ENCODE peak calls at places on chromosomes 6 and 20, in nine cellular contexts. One of them, this sample, is unnamed.

GRCh38 chr20:56928007-56928406 is 298.9 kb downstream of the TFAP2C start:
- DNase-seq in IMR-90: no peak
- DNase-seq in adrenal gland: no peak
- DNase-seq in GM06990: no peak
- DNase-seq in psoas muscle: no peak
- DNase-seq in esophagus squamous epithelium: no peak
- DNase-seq in heart left ventricle: no peak
- DNase-seq in lower lobe of right lung: no peak
- DNase-seq in uterus: no peak
- DNase-seq in this sample: no peak

GRCh38 chr6:138403324-138403800 is 661 bp upstream of the HEBP2 start:
- DNase-seq in IMR-90: no peak
- DNase-seq in adrenal gland: peak; percentile 39
- DNase-seq in GM06990: peak; percentile 51
- DNase-seq in psoas muscle: peak; percentile 57
- DNase-seq in esophagus squamous epithelium: no peak
- DNase-seq in heart left ventricle: peak; percentile 62
- DNase-seq in lower lobe of right lung: peak; percentile 65
- DNase-seq in uterus: peak; percentile 30
- DNase-seq in this sample: peak; percentile 29

GRCh38 chr6:56944651-56945050 is 10.3 kb upstream of the BEND6 start:
- DNase-seq in IMR-90: no peak
- DNase-seq in adrenal gland: no peak
- DNase-seq in GM06990: no peak
- DNase-seq in psoas muscle: no peak
- DNase-seq in esophagus squamous epithelium: no peak
- DNase-seq in heart left ventricle: no peak
- DNase-seq in lower lobe of right lung: no peak
- DNase-seq in uterus: no peak
- DNase-seq in this sample: no peak

GRCh38 chr6:167493961-167494697 is 169.2 kb downstream of the TTLL2 start:
- DNase-seq in IMR-90: no peak
- DNase-seq in adrenal gland: no peak
- DNase-seq in GM06990: no peak
- DNase-seq in psoas muscle: peak; percentile 41
- DNase-seq in esophagus squamous epithelium: no peak
- DNase-seq in heart left ventricle: peak; percentile 63
- DNase-seq in lower lobe of right lung: no peak
- DNase-seq in uterus: peak; percentile 54
- DNase-seq in this sample: no peak

GRCh38 chr20:47758517-47759450 is 26.5 kb downstream of the SULF2 start:
- DNase-seq in IMR-90: no peak
- DNase-seq in adrenal gland: no peak
- DNase-seq in GM06990: no peak
- DNase-seq in psoas muscle: no peak
- DNase-seq in esophagus squamous epithelium: no peak
- DNase-seq in heart left ventricle: no peak
- DNase-seq in lower lobe of right lung: no peak
- DNase-seq in uterus: no peak
- DNase-seq in this sample: no peak

GRCh38 chr20:4973330-4974097 is 27.8 kb downstream of the SLC23A2 start:
- DNase-seq in IMR-90: peak; percentile 90
- DNase-seq in adrenal gland: peak; percentile 96
- DNase-seq in GM06990: peak; percentile 80
- DNase-seq in psoas muscle: peak; percentile 47
- DNase-seq in esophagus squamous epithelium: no peak
- DNase-seq in heart left ventricle: no peak
- DNase-seq in lower lobe of right lung: peak; percentile 59
- DNase-seq in uterus: peak; percentile 48
- DNase-seq in this sample: peak; percentile 66

GRCh38 chr6:119278625-119279024 is 70.9 kb downstream of the MAN1A1 start:
- DNase-seq in IMR-90: no peak
- DNase-seq in adrenal gland: no peak
- DNase-seq in GM06990: no peak
- DNase-seq in psoas muscle: no peak
- DNase-seq in esophagus squamous epithelium: no peak
- DNase-seq in heart left ventricle: no peak
- DNase-seq in lower lobe of right lung: no peak
- DNase-seq in uterus: no peak
- DNase-seq in this sample: no peak

GRCh38 chr6:19804362-19805145 is 32.6 kb upstream of the ID4 start:
- DNase-seq in IMR-90: peak; percentile 96
- DNase-seq in adrenal gland: peak; percentile 93
- DNase-seq in GM06990: peak; percentile 78
- DNase-seq in psoas muscle: peak; percentile 95
- DNase-seq in esophagus squamous epithelium: peak; percentile 38
- DNase-seq in heart left ventricle: peak; percentile 96
- DNase-seq in lower lobe of right lung: peak; percentile 95
- DNase-seq in uterus: peak; percentile 94
- DNase-seq in this sample: peak; percentile 99

GRCh38 chr6:39553811-39554802 is 171.1 kb downstream of the KIF6 start:
- DNase-seq in IMR-90: no peak
- DNase-seq in adrenal gland: no peak
- DNase-seq in GM06990: no peak
- DNase-seq in psoas muscle: peak; percentile 25
- DNase-seq in esophagus squamous epithelium: no peak
- DNase-seq in heart left ventricle: peak; percentile 25
- DNase-seq in lower lobe of right lung: no peak
- DNase-seq in uterus: no peak
- DNase-seq in this sample: peak; percentile 14

GRCh38 chr6:160160929-160161646 is 39.5 kb downstream of the SLC22A1 start:
- DNase-seq in IMR-90: no peak
- DNase-seq in adrenal gland: no peak
- DNase-seq in GM06990: no peak
- DNase-seq in psoas muscle: no peak
- DNase-seq in esophagus squamous epithelium: no peak
- DNase-seq in heart left ventricle: no peak
- DNase-seq in lower lobe of right lung: no peak
- DNase-seq in uterus: no peak
- DNase-seq in this sample: no peak

GRCh38 chr6:131980791-131981623 is 29.8 kb upstream of the CCN2 start:
- DNase-seq in IMR-90: no peak
- DNase-seq in adrenal gland: no peak
- DNase-seq in GM06990: no peak
- DNase-seq in psoas muscle: no peak
- DNase-seq in esophagus squamous epithelium: no peak
- DNase-seq in heart left ventricle: no peak
- DNase-seq in lower lobe of right lung: no peak
- DNase-seq in uterus: no peak
- DNase-seq in this sample: no peak

GRCh38 chr20:2729251-2729713 is 36.7 kb downstream of the EBF4 start:
- DNase-seq in IMR-90: no peak
- DNase-seq in adrenal gland: no peak
- DNase-seq in GM06990: no peak
- DNase-seq in psoas muscle: no peak
- DNase-seq in esophagus squamous epithelium: no peak
- DNase-seq in heart left ventricle: no peak
- DNase-seq in lower lobe of right lung: no peak
- DNase-seq in uterus: no peak
- DNase-seq in this sample: peak; percentile 20

GRCh38 chr6:97150932-97151331 is 132.1 kb downstream of the MMS22L start:
- DNase-seq in IMR-90: no peak
- DNase-seq in adrenal gland: no peak
- DNase-seq in GM06990: no peak
- DNase-seq in psoas muscle: no peak
- DNase-seq in esophagus squamous epithelium: no peak
- DNase-seq in heart left ventricle: no peak
- DNase-seq in lower lobe of right lung: no peak
- DNase-seq in uterus: no peak
- DNase-seq in this sample: no peak

GRCh38 chr20:12970372-12970821 is 38.4 kb upstream of the SPTLC3 start:
- DNase-seq in IMR-90: peak; percentile 51
- DNase-seq in adrenal gland: peak; percentile 25
- DNase-seq in GM06990: no peak
- DNase-seq in psoas muscle: no peak
- DNase-seq in esophagus squamous epithelium: no peak
- DNase-seq in heart left ventricle: no peak
- DNase-seq in lower lobe of right lung: no peak
- DNase-seq in uterus: no peak
- DNase-seq in this sample: peak; percentile 39

GRCh38 chr6:30378290-30378937 is 33.5 kb downstream of the RPP21 start:
- DNase-seq in IMR-90: peak; percentile 19
- DNase-seq in adrenal gland: no peak
- DNase-seq in GM06990: no peak
- DNase-seq in psoas muscle: no peak
- DNase-seq in esophagus squamous epithelium: no peak
- DNase-seq in heart left ventricle: no peak
- DNase-seq in lower lobe of right lung: no peak
- DNase-seq in uterus: no peak
- DNase-seq in this sample: peak; percentile 44

GRCh38 chr6:39997101-39997635 is 62.9 kb upstream of the MOCS1 start:
- DNase-seq in IMR-90: no peak
- DNase-seq in adrenal gland: no peak
- DNase-seq in GM06990: no peak
- DNase-seq in psoas muscle: no peak
- DNase-seq in esophagus squamous epithelium: no peak
- DNase-seq in heart left ventricle: no peak
- DNase-seq in lower lobe of right lung: no peak
- DNase-seq in uterus: no peak
- DNase-seq in this sample: no peak

GRCh38 chr6:156876302-156876701 is 99.1 kb downstream of the ARID1B start:
- DNase-seq in IMR-90: no peak
- DNase-seq in adrenal gland: peak; percentile 27
- DNase-seq in GM06990: no peak
- DNase-seq in psoas muscle: peak; percentile 43
- DNase-seq in esophagus squamous epithelium: no peak
- DNase-seq in heart left ventricle: peak; percentile 44
- DNase-seq in lower lobe of right lung: no peak
- DNase-seq in uterus: no peak
- DNase-seq in this sample: no peak
- TF ChIP-seq CTCF in IMR-90: peak; percentile 22
- TF ChIP-seq CTCF in adrenal gland: no peak
- TF ChIP-seq CTCF in GM06990: peak; percentile 47
- TF ChIP-seq CTCF in psoas muscle: peak; percentile 26
- TF ChIP-seq CTCF in esophagus squamous epithelium: no peak
- TF ChIP-seq CTCF in heart left ventricle: no peak
- TF ChIP-seq CTCF in lower lobe of right lung: peak; percentile 31
- TF ChIP-seq CTCF in uterus: no peak
- TF ChIP-seq CTCF in this sample: peak; percentile 32

DNA sequence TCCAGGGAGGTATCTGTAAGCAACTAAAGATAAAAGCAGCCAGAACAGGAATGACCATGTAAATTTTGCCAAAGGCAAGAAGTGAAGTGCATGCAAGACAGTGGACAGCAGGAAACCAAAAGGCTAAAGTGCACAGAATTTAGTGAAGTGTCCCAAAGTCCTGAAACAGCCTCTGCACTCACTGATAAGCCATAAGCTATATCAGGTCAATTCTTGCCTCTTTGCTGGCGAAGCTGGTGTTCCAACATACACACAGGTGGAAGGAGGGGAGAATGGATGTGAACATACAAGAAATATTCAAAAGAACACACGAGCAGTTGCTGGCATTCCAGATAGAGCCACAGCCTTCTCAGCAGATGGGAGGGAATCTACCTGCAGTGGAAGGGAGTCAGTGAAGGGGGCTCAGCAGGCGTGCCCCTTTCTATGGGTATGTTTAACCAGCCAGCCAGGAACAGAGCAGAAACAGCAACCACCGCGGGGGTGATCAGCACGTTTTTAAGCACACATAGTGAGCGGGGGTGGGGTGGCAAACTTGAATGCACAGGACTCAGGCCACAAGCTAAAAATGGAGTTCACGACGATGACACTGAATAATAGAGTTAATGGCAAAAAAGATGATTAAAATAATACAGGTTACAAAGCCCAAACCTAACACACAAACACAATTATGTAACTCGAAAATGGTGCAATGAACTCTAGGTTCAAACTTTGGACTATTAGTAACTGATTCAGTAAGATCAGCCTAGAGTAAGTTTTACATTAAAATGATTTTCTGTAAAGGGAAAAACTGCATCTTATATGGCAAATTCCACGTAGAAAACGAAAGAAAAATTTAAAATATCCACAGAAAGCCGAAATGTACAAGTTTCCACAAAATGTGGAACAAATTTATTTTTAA is 1.2 kb downstream of the ECI2 start:
- DNase-seq in IMR-90: no peak
- DNase-seq in adrenal gland: peak; percentile 23
- DNase-seq in GM06990: no peak
- DNase-seq in psoas muscle: peak; percentile 26
- DNase-seq in esophagus squamous epithelium: no peak
- DNase-seq in heart left ventricle: no peak
- DNase-seq in lower lobe of right lung: peak; percentile 57
- DNase-seq in uterus: peak; percentile 29
- DNase-seq in this sample: peak; percentile 20
- H3K4me3 ChIP-seq in IMR-90: peak overlapping the region; percentile 94
- H3K4me3 ChIP-seq in adrenal gland: no peak overlapping the region
- H3K4me3 ChIP-seq in GM06990: peak overlapping the region; percentile 75
- H3K4me3 ChIP-seq in psoas muscle: peak overlapping the region; percentile 87
- H3K4me3 ChIP-seq in esophagus squamous epithelium: peak overlapping the region; percentile 61
- H3K4me3 ChIP-seq in heart left ventricle: peak overlapping the region; percentile 91
- H3K4me3 ChIP-seq in lower lobe of right lung: peak overlapping the region; percentile 79
- H3K4me3 ChIP-seq in uterus: peak overlapping the region; percentile 94
- H3K4me3 ChIP-seq in this sample: peak overlapping the region; percentile 60

GRCh38 chr6:33690766-33691165 is 20.7 kb downstream of the UQCC2 start:
- DNase-seq in IMR-90: no peak
- DNase-seq in adrenal gland: no peak
- DNase-seq in GM06990: no peak
- DNase-seq in psoas muscle: no peak
- DNase-seq in esophagus squamous epithelium: no peak
- DNase-seq in heart left ventricle: no peak
- DNase-seq in lower lobe of right lung: no peak
- DNase-seq in uterus: no peak
- DNase-seq in this sample: no peak
- H3K36me3 ChIP-seq in IMR-90: peaks cover 13% of the 10 kb centered on the region
- H3K36me3 ChIP-seq in adrenal gland: no peaks in the 10 kb centered on the region
- H3K36me3 ChIP-seq in GM06990: peaks cover 64% of the 10 kb centered on the region
- H3K36me3 ChIP-seq in psoas muscle: peaks cover 36% of the 10 kb centered on the region
- H3K36me3 ChIP-seq in esophagus squamous epithelium: peaks cover 94% of the 10 kb centered on the region
- H3K36me3 ChIP-seq in heart left ventricle: peaks cover 74% of the 10 kb centered on the region
- H3K36me3 ChIP-seq in lower lobe of right lung: peaks cover 99% of the 10 kb centered on the region
- H3K36me3 ChIP-seq in uterus: no peaks in the 10 kb centered on the region
- H3K36me3 ChIP-seq in this sample: no peaks in the 10 kb centered on the region

GRCh38 chr6:170475118-170475517 is 78.0 kb downstream of the PSMB1 start:
- DNase-seq in IMR-90: no peak
- DNase-seq in adrenal gland: no peak
- DNase-seq in GM06990: no peak
- DNase-seq in psoas muscle: no peak
- DNase-seq in esophagus squamous epithelium: no peak
- DNase-seq in heart left ventricle: no peak
- DNase-seq in lower lobe of right lung: no peak
- DNase-seq in uterus: no peak
- DNase-seq in this sample: no peak

GRCh38 chr6:170476360-170476759 is 76.7 kb downstream of the PSMB1 start:
- DNase-seq in IMR-90: no peak
- DNase-seq in adrenal gland: peak; percentile 37
- DNase-seq in GM06990: no peak
- DNase-seq in psoas muscle: no peak
- DNase-seq in esophagus squamous epithelium: no peak
- DNase-seq in heart left ventricle: no peak
- DNase-seq in lower lobe of right lung: peak; percentile 69
- DNase-seq in uterus: no peak
- DNase-seq in this sample: no peak

GRCh38 chr6:170485159-170485558 is 67.9 kb downstream of the PSMB1 start:
- DNase-seq in IMR-90: no peak
- DNase-seq in adrenal gland: no peak
- DNase-seq in GM06990: no peak
- DNase-seq in psoas muscle: no peak
- DNase-seq in esophagus squamous epithelium: no peak
- DNase-seq in heart left ventricle: no peak
- DNase-seq in lower lobe of right lung: no peak
- DNase-seq in uterus: no peak
- DNase-seq in this sample: peak; percentile 35

GRCh38 chr6:170483413-170483812 is 69.7 kb downstream of the PSMB1 start:
- DNase-seq in IMR-90: no peak
- DNase-seq in adrenal gland: no peak
- DNase-seq in GM06990: no peak
- DNase-seq in psoas muscle: no peak
- DNase-seq in esophagus squamous epithelium: no peak
- DNase-seq in heart left ventricle: no peak
- DNase-seq in lower lobe of right lung: no peak
- DNase-seq in uterus: no peak
- DNase-seq in this sample: no peak

GRCh38 chr6:170480045-170480714 is 72.9 kb downstream of the PSMB1 start:
- DNase-seq in IMR-90: peak; percentile 24
- DNase-seq in adrenal gland: peak; percentile 22
- DNase-seq in GM06990: no peak
- DNase-seq in psoas muscle: no peak
- DNase-seq in esophagus squamous epithelium: no peak
- DNase-seq in heart left ventricle: peak; percentile 40
- DNase-seq in lower lobe of right lung: no peak
- DNase-seq in uterus: no peak
- DNase-seq in this sample: no peak
- TF ChIP-seq CTCF in IMR-90: peak; percentile 28
- TF ChIP-seq CTCF in adrenal gland: no peak
- TF ChIP-seq CTCF in GM06990: no peak
- TF ChIP-seq CTCF in psoas muscle: no peak
- TF ChIP-seq CTCF in esophagus squamous epithelium: no peak
- TF ChIP-seq CTCF in heart left ventricle: no peak
- TF ChIP-seq CTCF in lower lobe of right lung: no peak
- TF ChIP-seq CTCF in uterus: no peak
- TF ChIP-seq CTCF in this sample: peak; percentile 56

This sample was measured in cardiac muscle cell.